ENCODE peak calls at places on chromosomes 1 and 21, in eight cellular contexts. One of them, this sample, is unnamed.

GRCh38 chr1:7326366-7326765 is 444.7 kb upstream of the VAMP3 start:
- DNase-seq in body of pancreas: no peak
- DNase-seq in testis: no peak
- DNase-seq in uterus: no peak
- DNase-seq in right lobe of liver: no peak
- DNase-seq in GM12878: no peak
- DNase-seq in spleen: no peak
- DNase-seq in stomach: no peak
- DNase-seq in this sample: no peak

GRCh38 chr1:206066479-206067171 is 13.7 kb downstream of the RHEX start:
- DNase-seq in testis: no peak
- DNase-seq in uterus: no peak
- DNase-seq in body of pancreas: no peak
- DNase-seq in GM12878: no peak
- DNase-seq in stomach: no peak
- DNase-seq in spleen: no peak
- DNase-seq in right lobe of liver: no peak
- DNase-seq in this sample: no peak

GRCh38 chr1:70146488-70146887 is 58.9 kb downstream of the LRRC40 start:
- DNase-seq in right lobe of liver: no peak
- DNase-seq in uterus: no peak
- DNase-seq in body of pancreas: no peak
- DNase-seq in GM12878: no peak
- DNase-seq in spleen: no peak
- DNase-seq in testis: no peak
- DNase-seq in stomach: no peak
- DNase-seq in this sample: no peak

GRCh38 chr21:31804008-31804394 is 68.8 kb upstream of the HUNK start:
- DNase-seq in uterus: no peak
- DNase-seq in testis: no peak
- DNase-seq in GM12878: no peak
- DNase-seq in spleen: no peak
- DNase-seq in right lobe of liver: no peak
- DNase-seq in body of pancreas: no peak
- DNase-seq in stomach: no peak
- DNase-seq in this sample: no peak

GRCh38 chr1:31746687-31747086 is 17.5 kb downstream of the ADGRB2 start:
- DNase-seq in spleen: no peak
- DNase-seq in GM12878: no peak
- DNase-seq in uterus: no peak
- DNase-seq in body of pancreas: no peak
- DNase-seq in stomach: no peak
- DNase-seq in testis: no peak
- DNase-seq in right lobe of liver: no peak
- DNase-seq in this sample: no peak

GRCh38 chr1:23590058-23590783 is 30.9 kb upstream of the ID3 start:
- DNase-seq in spleen: no peak
- DNase-seq in GM12878: no peak
- DNase-seq in uterus: no peak
- DNase-seq in right lobe of liver: no peak
- DNase-seq in stomach: no peak
- DNase-seq in body of pancreas: no peak
- DNase-seq in testis: no peak
- DNase-seq in this sample: no peak

GRCh38 chr1:241957692-241958494 is at the start of gene BECN2:
- DNase-seq in stomach: no peak
- DNase-seq in body of pancreas: no peak
- DNase-seq in testis: no peak
- DNase-seq in GM12878: no peak
- DNase-seq in uterus: no peak
- DNase-seq in right lobe of liver: no peak
- DNase-seq in spleen: no peak
- DNase-seq in this sample: no peak

GRCh38 chr1:30885580-30886513 is 22.7 kb downstream of the SDC3 start:
- DNase-seq in body of pancreas: no peak
- DNase-seq in testis: no peak
- DNase-seq in right lobe of liver: no peak
- DNase-seq in spleen: no peak
- DNase-seq in uterus: no peak
- DNase-seq in stomach: no peak
- DNase-seq in GM12878: no peak
- DNase-seq in this sample: no peak

GRCh38 chr21:46646541-46647154 is 11.2 kb downstream of the PRMT2 start:
- DNase-seq in GM12878: no peak
- DNase-seq in right lobe of liver: no peak
- DNase-seq in uterus: no peak
- DNase-seq in body of pancreas: no peak
- DNase-seq in testis: no peak
- DNase-seq in spleen: no peak
- DNase-seq in stomach: no peak
- DNase-seq in this sample: no peak

GRCh38 chr1:172642970-172643369 is 15.9 kb upstream of the FASLG start:
- DNase-seq in GM12878: no peak
- DNase-seq in right lobe of liver: no peak
- DNase-seq in uterus: no peak
- DNase-seq in spleen: no peak
- DNase-seq in stomach: no peak
- DNase-seq in body of pancreas: peak
- DNase-seq in testis: no peak
- DNase-seq in this sample: no peak

DNA sequence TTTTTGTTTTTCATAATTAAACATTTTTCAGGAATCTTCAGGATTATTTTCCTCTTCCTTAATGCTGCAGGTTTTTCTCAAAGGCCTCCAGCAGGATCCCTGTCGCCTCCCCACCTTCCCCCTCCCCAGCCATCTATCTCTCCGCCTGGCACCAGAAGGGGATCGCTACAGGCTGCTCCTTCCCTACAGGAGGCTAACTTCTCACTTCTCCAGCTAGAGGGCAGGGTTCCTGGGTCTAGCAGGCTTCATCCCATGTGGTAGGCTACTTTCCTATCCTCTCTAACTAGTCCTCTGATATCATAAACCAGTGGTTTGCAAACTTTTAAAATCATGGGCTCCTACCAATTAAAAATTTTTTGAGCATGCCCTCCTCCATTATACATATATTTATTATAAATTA is 104.1 kb downstream of the KCNN3 start:
- DNase-seq in testis: no peak
- DNase-seq in body of pancreas: no peak
- DNase-seq in GM12878: no peak
- DNase-seq in stomach: peak
- DNase-seq in uterus: peak
- DNase-seq in right lobe of liver: no peak
- DNase-seq in spleen: peak
- DNase-seq in this sample: no peak
- TF ChIP-seq CTCF in testis: no peak
- TF ChIP-seq CTCF in body of pancreas: no peak
- TF ChIP-seq CTCF in GM12878: peak
- TF ChIP-seq CTCF in stomach: no peak
- TF ChIP-seq CTCF in uterus: peak
- TF ChIP-seq CTCF in right lobe of liver: peak
- TF ChIP-seq CTCF in spleen: no peak
- TF ChIP-seq CTCF in this sample: peak

DNA sequence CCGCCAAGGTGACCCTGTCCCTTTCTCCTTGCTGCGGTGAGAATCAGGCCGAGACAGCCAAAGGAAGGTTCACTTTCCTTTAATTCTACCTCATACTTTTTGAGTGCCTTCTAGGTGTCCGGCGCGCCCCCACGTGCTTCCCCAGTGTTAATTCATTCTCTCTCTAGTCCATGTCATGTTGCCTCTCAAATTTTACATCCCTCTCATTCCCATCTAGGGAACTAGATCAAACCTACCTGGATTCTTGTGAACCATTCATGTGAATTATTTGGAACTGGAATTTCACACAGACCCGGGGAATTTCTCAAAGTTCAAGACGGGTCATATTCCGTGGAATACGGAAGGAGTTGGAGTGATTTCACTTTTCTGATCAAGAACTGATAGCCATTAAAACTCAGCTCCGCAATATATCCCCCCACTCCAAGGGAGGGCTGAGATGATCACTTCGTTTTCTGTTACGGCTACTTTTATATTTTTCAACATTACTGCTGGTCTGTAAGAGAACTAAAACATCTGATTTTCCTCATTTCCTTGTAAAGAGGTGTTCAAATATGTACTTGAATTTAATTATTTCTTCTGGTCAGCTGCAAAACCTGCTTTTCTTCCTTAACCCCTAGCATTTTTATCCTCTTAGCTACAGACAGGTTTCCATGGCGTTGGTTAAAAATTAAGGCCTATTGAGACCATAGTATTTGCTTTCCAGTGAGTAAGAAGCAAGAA is 1.0 kb upstream of the ENO1 start:
- DNase-seq in GM12878: no peak
- DNase-seq in testis: peak
- DNase-seq in body of pancreas: no peak
- DNase-seq in uterus: peak
- DNase-seq in stomach: no peak
- DNase-seq in right lobe of liver: no peak
- DNase-seq in spleen: no peak
- DNase-seq in this sample: no peak
- TF ChIP-seq POLR2A in GM12878: no peak
- TF ChIP-seq POLR2A in testis: no peak
- TF ChIP-seq POLR2A in body of pancreas: no peak
- TF ChIP-seq POLR2A in uterus: no peak
- TF ChIP-seq POLR2A in stomach: no peak
- TF ChIP-seq POLR2A in right lobe of liver: no peak
- TF ChIP-seq POLR2A in spleen: no peak
- TF ChIP-seq POLR2A in this sample: no peak

DNA sequence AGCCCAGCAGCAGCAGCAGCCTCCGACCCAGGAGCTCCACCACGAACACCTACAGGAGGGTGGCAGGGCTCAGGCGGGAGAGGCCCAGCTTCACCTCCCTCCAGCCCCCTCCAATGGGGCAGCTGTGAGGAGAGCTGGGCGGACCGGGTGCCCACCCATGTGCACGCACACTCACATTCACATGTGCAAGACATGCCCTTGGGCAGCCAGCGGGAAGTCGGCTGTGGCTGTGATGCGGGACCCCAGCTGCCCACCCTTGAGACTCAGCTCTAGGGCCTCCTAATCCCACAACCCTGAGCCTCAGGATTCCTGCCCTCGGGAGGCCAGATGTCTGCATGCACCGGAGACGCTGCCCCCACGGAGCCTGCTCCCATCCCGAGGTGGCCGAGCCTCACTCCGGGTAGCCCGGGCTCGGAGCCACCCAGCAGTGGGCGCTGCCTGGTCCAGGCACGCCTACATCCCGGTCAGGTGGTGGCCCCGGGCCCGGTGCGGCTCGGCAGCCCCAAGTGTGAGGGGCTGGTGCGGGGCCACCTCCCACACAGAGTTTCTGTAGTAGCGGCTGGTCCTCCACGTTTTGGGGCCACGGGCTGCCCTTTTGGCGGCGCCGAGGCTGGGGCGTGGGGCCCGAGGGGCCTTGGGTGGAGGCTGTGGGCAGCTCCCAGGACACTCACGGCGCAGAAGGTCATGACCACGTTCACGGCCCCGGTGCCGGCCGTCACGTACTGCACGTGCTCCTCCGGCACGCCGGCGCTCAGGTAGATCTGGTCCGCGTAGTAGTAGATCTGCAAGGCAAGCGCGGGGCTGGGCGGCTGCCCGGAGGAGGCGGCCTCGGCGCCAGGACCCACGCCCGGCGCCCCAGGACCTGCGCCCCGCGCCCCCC is 12.9 kb upstream of the SLC2A7 start:
- DNase-seq in uterus: no peak
- DNase-seq in spleen: no peak
- DNase-seq in stomach: no peak
- DNase-seq in body of pancreas: no peak
- DNase-seq in testis: no peak
- DNase-seq in GM12878: no peak
- DNase-seq in right lobe of liver: no peak
- DNase-seq in this sample: no peak
- TF ChIP-seq CTCF in uterus: no peak
- TF ChIP-seq CTCF in spleen: no peak
- TF ChIP-seq CTCF in stomach: no peak
- TF ChIP-seq CTCF in body of pancreas: no peak
- TF ChIP-seq CTCF in testis: no peak
- TF ChIP-seq CTCF in GM12878: no peak
- TF ChIP-seq CTCF in right lobe of liver: no peak
- TF ChIP-seq CTCF in this sample: no peak

DNA sequence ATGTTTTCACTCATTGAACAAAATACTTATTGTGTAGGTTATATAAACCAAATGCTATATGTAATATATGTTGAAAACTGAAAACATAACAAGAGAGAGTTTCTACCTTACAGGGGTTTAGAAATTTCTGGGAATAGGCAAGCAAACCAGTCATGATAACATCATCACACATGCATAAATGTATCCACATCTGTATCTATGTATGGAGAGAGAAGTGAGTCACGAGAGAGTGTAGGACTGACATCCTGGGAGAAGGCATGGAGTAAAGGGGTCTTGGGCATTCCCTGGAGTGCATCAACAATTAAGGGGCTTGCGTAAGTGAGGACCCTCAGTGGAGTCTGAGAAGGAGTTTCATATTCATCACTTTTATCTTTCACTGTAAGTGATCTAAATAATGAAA is 65.5 kb downstream of the PCNX2 start:
- DNase-seq in body of pancreas: no peak
- DNase-seq in stomach: no peak
- DNase-seq in spleen: no peak
- DNase-seq in GM12878: no peak
- DNase-seq in uterus: no peak
- DNase-seq in right lobe of liver: no peak
- DNase-seq in testis: no peak
- DNase-seq in this sample: no peak
- TF ChIP-seq POLR2A in body of pancreas: no peak
- TF ChIP-seq POLR2A in stomach: no peak
- TF ChIP-seq POLR2A in spleen: no peak
- TF ChIP-seq POLR2A in GM12878: no peak
- TF ChIP-seq POLR2A in uterus: no peak
- TF ChIP-seq POLR2A in right lobe of liver: no peak
- TF ChIP-seq POLR2A in testis: no peak
- TF ChIP-seq POLR2A in this sample: no peak

GRCh38 chr1:176118985-176119384 is 88.1 kb downstream of the COP1 start:
- DNase-seq in spleen: no peak
- DNase-seq in stomach: no peak
- DNase-seq in right lobe of liver: no peak
- DNase-seq in GM12878: no peak
- DNase-seq in uterus: no peak
- DNase-seq in testis: no peak
- DNase-seq in body of pancreas: no peak
- DNase-seq in this sample: no peak

GRCh38 chr1:176122282-176122681 is 84.8 kb downstream of the COP1 start:
- DNase-seq in stomach: no peak
- DNase-seq in GM12878: no peak
- DNase-seq in right lobe of liver: no peak
- DNase-seq in testis: no peak
- DNase-seq in body of pancreas: no peak
- DNase-seq in uterus: no peak
- DNase-seq in spleen: no peak
- DNase-seq in this sample: no peak

DNA sequence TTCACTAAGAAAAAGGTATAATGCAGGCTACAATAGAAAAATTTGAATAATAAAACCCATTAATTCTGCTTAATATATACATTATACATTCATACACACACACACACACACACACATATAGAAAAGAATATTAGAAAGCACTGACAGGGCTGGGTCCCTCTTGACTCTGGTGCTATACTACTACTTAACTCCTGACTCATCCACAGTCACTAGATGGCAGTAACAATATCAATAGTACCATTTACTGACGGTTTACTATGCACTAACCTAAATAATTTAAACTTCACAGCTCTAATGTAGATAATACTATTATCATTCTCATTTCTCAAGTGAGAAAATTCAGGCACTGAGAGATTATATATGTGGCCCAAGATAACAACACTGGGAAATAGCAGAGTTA is 87.5 kb downstream of the COP1 start:
- DNase-seq in testis: no peak
- DNase-seq in stomach: no peak
- DNase-seq in uterus: no peak
- DNase-seq in GM12878: no peak
- DNase-seq in right lobe of liver: no peak
- DNase-seq in body of pancreas: no peak
- DNase-seq in spleen: no peak
- DNase-seq in this sample: no peak
- TF ChIP-seq CTCF in testis: no peak
- TF ChIP-seq CTCF in stomach: no peak
- TF ChIP-seq CTCF in uterus: no peak
- TF ChIP-seq CTCF in GM12878: peak
- TF ChIP-seq CTCF in right lobe of liver: peak
- TF ChIP-seq CTCF in body of pancreas: no peak
- TF ChIP-seq CTCF in spleen: no peak
- TF ChIP-seq CTCF in this sample: no peak